ENCODE peak calls at places on chromosomes 1 and 21, in four cellular contexts. One of them, this sample, is unnamed.

GRCh38 chr21:33201945-33202344 is 27.8 kb upstream of the IFNAR2 start:
- DNase-seq in stimulated activated CD8-positive, alpha-beta memory T cell treated with anti-CD3 and anti-CD28 coated beads, Interleukin-4, amount 100 ng/mL, for 1 hour: no peak
- DNase-seq in left cardiac atrium: no peak
- DNase-seq in tibial nerve: no peak
- DNase-seq in this sample: no peak

GRCh38 chr1:78303620-78304019 is 187.2 kb upstream of the PTGFR start:
- DNase-seq in stimulated activated CD8-positive, alpha-beta memory T cell treated with anti-CD3 and anti-CD28 coated beads, Interleukin-4, amount 100 ng/mL, for 1 hour: no peak
- DNase-seq in left cardiac atrium: peak; percentile 31
- DNase-seq in tibial nerve: no peak
- DNase-seq in this sample: peak; percentile 75

GRCh38 chr1:77514871-77515776 is 167.3 kb downstream of the ZZZ3 start:
- DNase-seq in stimulated activated CD8-positive, alpha-beta memory T cell treated with anti-CD3 and anti-CD28 coated beads, Interleukin-4, amount 100 ng/mL, for 1 hour: no peak
- DNase-seq in left cardiac atrium: no peak
- DNase-seq in tibial nerve: no peak
- DNase-seq in this sample: no peak

GRCh38 chr1:85047144-85047471 is 1.2 kb downstream of the MCOLN3 start:
- DNase-seq in stimulated activated CD8-positive, alpha-beta memory T cell treated with anti-CD3 and anti-CD28 coated beads, Interleukin-4, amount 100 ng/mL, for 1 hour: no peak
- DNase-seq in left cardiac atrium: no peak
- DNase-seq in tibial nerve: no peak
- DNase-seq in this sample: no peak

GRCh38 chr21:32279377-32279680 is 480 bp upstream of the MIS18A start:
- DNase-seq in stimulated activated CD8-positive, alpha-beta memory T cell treated with anti-CD3 and anti-CD28 coated beads, Interleukin-4, amount 100 ng/mL, for 1 hour: no peak
- DNase-seq in left cardiac atrium: no peak
- DNase-seq in tibial nerve: no peak
- DNase-seq in this sample: no peak

GRCh38 chr1:218377143-218377660 is 32.1 kb downstream of the TGFB2 start:
- DNase-seq in stimulated activated CD8-positive, alpha-beta memory T cell treated with anti-CD3 and anti-CD28 coated beads, Interleukin-4, amount 100 ng/mL, for 1 hour: no peak
- DNase-seq in left cardiac atrium: no peak
- DNase-seq in tibial nerve: no peak
- DNase-seq in this sample: no peak

GRCh38 chr1:179090522-179090921 is 8.7 kb downstream of the TOR3A start:
- DNase-seq in stimulated activated CD8-positive, alpha-beta memory T cell treated with anti-CD3 and anti-CD28 coated beads, Interleukin-4, amount 100 ng/mL, for 1 hour: no peak
- DNase-seq in left cardiac atrium: no peak
- DNase-seq in tibial nerve: no peak
- DNase-seq in this sample: no peak

GRCh38 chr1:200468264-200469001 is 58.6 kb upstream of the ZNF281 start:
- DNase-seq in stimulated activated CD8-positive, alpha-beta memory T cell treated with anti-CD3 and anti-CD28 coated beads, Interleukin-4, amount 100 ng/mL, for 1 hour: no peak
- DNase-seq in left cardiac atrium: no peak
- DNase-seq in tibial nerve: no peak
- DNase-seq in this sample: no peak

GRCh38 chr21:38350681-38351080 is 93.9 kb downstream of the KCNJ15 start:
- DNase-seq in stimulated activated CD8-positive, alpha-beta memory T cell treated with anti-CD3 and anti-CD28 coated beads, Interleukin-4, amount 100 ng/mL, for 1 hour: no peak
- DNase-seq in left cardiac atrium: no peak
- DNase-seq in tibial nerve: no peak
- DNase-seq in this sample: peak; percentile 65

GRCh38 chr1:156750932-156751723 is at the start of gene HDGF:
- DNase-seq in stimulated activated CD8-positive, alpha-beta memory T cell treated with anti-CD3 and anti-CD28 coated beads, Interleukin-4, amount 100 ng/mL, for 1 hour: no peak
- DNase-seq in left cardiac atrium: peak; percentile 66
- DNase-seq in tibial nerve: peak; percentile 32
- DNase-seq in this sample: peak; percentile 86

GRCh38 chr1:80217377-80217986 is 1211.0 kb upstream of the ADGRL4 start:
- DNase-seq in stimulated activated CD8-positive, alpha-beta memory T cell treated with anti-CD3 and anti-CD28 coated beads, Interleukin-4, amount 100 ng/mL, for 1 hour: no peak
- DNase-seq in left cardiac atrium: no peak
- DNase-seq in tibial nerve: no peak
- DNase-seq in this sample: no peak

GRCh38 chr1:55305735-55306134 is 90.6 kb upstream of the USP24 start:
- DNase-seq in stimulated activated CD8-positive, alpha-beta memory T cell treated with anti-CD3 and anti-CD28 coated beads, Interleukin-4, amount 100 ng/mL, for 1 hour: no peak
- DNase-seq in left cardiac atrium: no peak
- DNase-seq in tibial nerve: no peak
- DNase-seq in this sample: no peak

GRCh38 chr1:25022361-25023189 is 92.5 kb upstream of the RUNX3 start:
- DNase-seq in stimulated activated CD8-positive, alpha-beta memory T cell treated with anti-CD3 and anti-CD28 coated beads, Interleukin-4, amount 100 ng/mL, for 1 hour: peak; percentile 81
- DNase-seq in left cardiac atrium: peak; percentile 63
- DNase-seq in tibial nerve: peak; percentile 27
- DNase-seq in this sample: no peak

GRCh38 chr1:11700655-11701467 is 9.4 kb downstream of the DRAXIN start:
- DNase-seq in stimulated activated CD8-positive, alpha-beta memory T cell treated with anti-CD3 and anti-CD28 coated beads, Interleukin-4, amount 100 ng/mL, for 1 hour: no peak
- DNase-seq in left cardiac atrium: no peak
- DNase-seq in tibial nerve: no peak
- DNase-seq in this sample: no peak

GRCh38 chr1:205530116-205530515 is 25.6 kb downstream of the CDK18 start:
- DNase-seq in stimulated activated CD8-positive, alpha-beta memory T cell treated with anti-CD3 and anti-CD28 coated beads, Interleukin-4, amount 100 ng/mL, for 1 hour: no peak
- DNase-seq in left cardiac atrium: no peak
- DNase-seq in tibial nerve: no peak
- DNase-seq in this sample: no peak

GRCh38 chr1:208093754-208094719 is 150.1 kb downstream of the PLXNA2 start:
- DNase-seq in stimulated activated CD8-positive, alpha-beta memory T cell treated with anti-CD3 and anti-CD28 coated beads, Interleukin-4, amount 100 ng/mL, for 1 hour: peak; percentile 15
- DNase-seq in left cardiac atrium: peak; percentile 78
- DNase-seq in tibial nerve: peak; percentile 47
- DNase-seq in this sample: peak; percentile 79

GRCh38 chr1:156599811-156600210 is 1.5 kb downstream of the GPATCH4 start:
- DNase-seq in stimulated activated CD8-positive, alpha-beta memory T cell treated with anti-CD3 and anti-CD28 coated beads, Interleukin-4, amount 100 ng/mL, for 1 hour: no peak
- DNase-seq in left cardiac atrium: no peak
- DNase-seq in tibial nerve: no peak
- DNase-seq in this sample: no peak

GRCh38 chr1:81760487-81761097 is 40.1 kb upstream of the ADGRL2 start:
- DNase-seq in stimulated activated CD8-positive, alpha-beta memory T cell treated with anti-CD3 and anti-CD28 coated beads, Interleukin-4, amount 100 ng/mL, for 1 hour: no peak
- DNase-seq in left cardiac atrium: no peak
- DNase-seq in tibial nerve: no peak
- DNase-seq in this sample: no peak

GRCh38 chr1:180235077-180235501 is 5.0 kb downstream of the LHX4 start:
- DNase-seq in stimulated activated CD8-positive, alpha-beta memory T cell treated with anti-CD3 and anti-CD28 coated beads, Interleukin-4, amount 100 ng/mL, for 1 hour: no peak
- DNase-seq in left cardiac atrium: no peak
- DNase-seq in tibial nerve: no peak
- DNase-seq in this sample: no peak

GRCh38 chr1:26538480-26539412 is 9.2 kb downstream of the RPS6KA1 start:
- DNase-seq in stimulated activated CD8-positive, alpha-beta memory T cell treated with anti-CD3 and anti-CD28 coated beads, Interleukin-4, amount 100 ng/mL, for 1 hour: no peak
- DNase-seq in left cardiac atrium: no peak
- DNase-seq in tibial nerve: no peak
- DNase-seq in this sample: no peak

GRCh38 chr1:112435448-112435847 is 39.4 kb downstream of the CTTNBP2NL start:
- DNase-seq in stimulated activated CD8-positive, alpha-beta memory T cell treated with anti-CD3 and anti-CD28 coated beads, Interleukin-4, amount 100 ng/mL, for 1 hour: no peak
- DNase-seq in left cardiac atrium: no peak
- DNase-seq in tibial nerve: no peak
- DNase-seq in this sample: no peak

GRCh38 chr1:44802306-44803061 is 2.3 kb downstream of the PLK3 start:
- DNase-seq in stimulated activated CD8-positive, alpha-beta memory T cell treated with anti-CD3 and anti-CD28 coated beads, Interleukin-4, amount 100 ng/mL, for 1 hour: no peak
- DNase-seq in left cardiac atrium: no peak
- DNase-seq in tibial nerve: no peak
- DNase-seq in this sample: no peak

GRCh38 chr21:46424062-46424591 is 34.6 kb upstream of the DIP2A start:
- DNase-seq in stimulated activated CD8-positive, alpha-beta memory T cell treated with anti-CD3 and anti-CD28 coated beads, Interleukin-4, amount 100 ng/mL, for 1 hour: no peak
- DNase-seq in left cardiac atrium: no peak
- DNase-seq in tibial nerve: no peak
- DNase-seq in this sample: peak; percentile 49

GRCh38 chr1:242017580-242018233 is 18.8 kb upstream of the MAP1LC3C start:
- DNase-seq in stimulated activated CD8-positive, alpha-beta memory T cell treated with anti-CD3 and anti-CD28 coated beads, Interleukin-4, amount 100 ng/mL, for 1 hour: no peak
- DNase-seq in left cardiac atrium: peak; percentile 42
- DNase-seq in tibial nerve: no peak
- DNase-seq in this sample: no peak

GRCh38 chr1:200130552-200130951 is 103.0 kb downstream of the NR5A2 start:
- DNase-seq in stimulated activated CD8-positive, alpha-beta memory T cell treated with anti-CD3 and anti-CD28 coated beads, Interleukin-4, amount 100 ng/mL, for 1 hour: no peak
- DNase-seq in left cardiac atrium: no peak
- DNase-seq in tibial nerve: no peak
- DNase-seq in this sample: no peak

GRCh38 chr1:9249534-9250335 is 15.2 kb downstream of the H6PD start:
- DNase-seq in stimulated activated CD8-positive, alpha-beta memory T cell treated with anti-CD3 and anti-CD28 coated beads, Interleukin-4, amount 100 ng/mL, for 1 hour: no peak
- DNase-seq in left cardiac atrium: peak; percentile 53
- DNase-seq in tibial nerve: no peak
- DNase-seq in this sample: no peak

GRCh38 chr21:36747815-36748381 is 49.0 kb downstream of the SIM2 start:
- DNase-seq in stimulated activated CD8-positive, alpha-beta memory T cell treated with anti-CD3 and anti-CD28 coated beads, Interleukin-4, amount 100 ng/mL, for 1 hour: no peak
- DNase-seq in left cardiac atrium: no peak
- DNase-seq in tibial nerve: no peak
- DNase-seq in this sample: no peak

GRCh38 chr1:169078163-169078883 is 28.2 kb upstream of the ATP1B1 start:
- DNase-seq in stimulated activated CD8-positive, alpha-beta memory T cell treated with anti-CD3 and anti-CD28 coated beads, Interleukin-4, amount 100 ng/mL, for 1 hour: no peak
- DNase-seq in left cardiac atrium: no peak
- DNase-seq in tibial nerve: no peak
- DNase-seq in this sample: no peak

GRCh38 chr1:36836916-36837315 is 197.4 kb downstream of the GRIK3 start:
- DNase-seq in stimulated activated CD8-positive, alpha-beta memory T cell treated with anti-CD3 and anti-CD28 coated beads, Interleukin-4, amount 100 ng/mL, for 1 hour: no peak
- DNase-seq in left cardiac atrium: no peak
- DNase-seq in tibial nerve: no peak
- DNase-seq in this sample: no peak

This sample was measured in suprapubic skin.